ENCODE peak calls at places on chromosomes 4 and X, in eight cellular contexts. R is NCI-H2107; U is endothelial cell; P is CD4-positive, CD25-positive, alpha-beta regulatory T cell; Y is activated T-helper 2 cell treated with anti-CD3 and anti-CD28 coated beads, Interferon-gamma antibody, Interleukin-2, Interleukin-4, amounts not matched to agents 10 μg/mL and 5 μg/mL and 100 μg/mL, durations not matched to agents 14 hours and 24 hours and 36 hours; X is EH; N is activated CD4-positive, alpha-beta T cell treated with anti-CD3 and anti-CD28 coated beads for 1 hour; I is thoracic aorta. J is an unnamed sample.

GRCh38 chr4:138161351-138161750 is 80.8 kb downstream of the SLC7A11 start:
- DNase-seq in N (no peak), I (no peak), R (no peak), Y (no peak), P (no peak), X (no peak), U (no peak), J (no peak)

GRCh38 chr4:16360694-16361262 is 134.5 kb upstream of the TAPT1 start:
- DNase-seq in R (no peak), I (no peak), N (no peak), Y (no peak), U (no peak), X (no peak), P (no peak), J (no peak)

GRCh38 chrX:28099166-28099565 is 117.9 kb upstream of the DCAF8L1 start:
- DNase-seq in U (no peak), X (no peak), Y (no peak), I (no peak), R (no peak), N (no peak), P (no peak), J (no peak)

GRCh38 chr4:8920289-8920965 is 48.8 kb upstream of the HMX1 start:
- DNase-seq in N (no peak), R (no peak), Y (no peak), I (no peak), P (no peak), U (no peak), X (no peak), J (no peak)

GRCh38 chr4:10625130-10625529 is 59.4 kb downstream of the CLNK start:
- DNase-seq in Y (no peak), I (no peak), X (no peak), U (no peak), P (no peak), N (no peak), R (no peak), J (no peak)

GRCh38 chr4:87559090-87559837 is 30.1 kb upstream of the SPARCL1 start:
- DNase-seq in N (peak), U (no peak), X (no peak), I (no peak), Y (peak), R (peak), P (peak), J (no peak)

GRCh38 chrX:131821945-131822622 is 201.0 kb upstream of the STK26 start:
- DNase-seq in R (no peak), N (no peak), Y (no peak), P (peak), I (no peak), U (no peak), X (no peak), J (no peak)

GRCh38 chrX:83022020-83022419 is 486.1 kb upstream of the POU3F4 start:
- DNase-seq in Y (no peak), N (no peak), R (no peak), U (no peak), I (no peak), P (no peak), X (no peak), J (no peak)

GRCh38 chr4:151688003-151688784 is 72.6 kb downstream of the GATB start:
- DNase-seq in U (no peak), Y (no peak), R (no peak), P (no peak), X (peak), N (no peak), I (no peak), J (no peak)

GRCh38 chr4:81194286-81194685 is 20.7 kb downstream of the PRKG2 start:
- DNase-seq in R (no peak), N (no peak), U (no peak), X (no peak), I (no peak), P (no peak), Y (no peak), J (no peak)

GRCh38 chr4:153794001-153794400 is 5.1 kb upstream of the SFRP2 start:
- DNase-seq in I (no peak), U (no peak), N (no peak), R (no peak), Y (no peak), X (no peak), P (no peak), J (no peak)

GRCh38 chr4:47462799-47463234 is 685 bp downstream of the COMMD8 start:
- DNase-seq in Y (no peak), I (no peak), U (no peak), P (no peak), N (no peak), X (peak), R (no peak), J (no peak)

GRCh38 chr4:30756553-30756952 is 36.4 kb downstream of the PCDH7 start:
- DNase-seq in R (no peak), P (no peak), I (no peak), N (no peak), U (no peak), X (no peak), Y (no peak), J (no peak)

GRCh38 chr4:155667538-155668511 is 1.2 kb downstream of the GUCY1A1 start:
- DNase-seq in Y (no peak), I (no peak), R (no peak), N (no peak), P (peak), U (peak), X (peak), J (no peak)

GRCh38 chrX:43349363-43349762 is 306.7 kb upstream of the MAOA start:
- DNase-seq in Y (peak), R (no peak), I (no peak), N (no peak), P (peak), X (peak), U (peak), J (no peak)

GRCh38 chr4:57131849-57132745 is 21.9 kb upstream of the IGFBP7 start:
- DNase-seq in R (no peak), X (no peak), P (no peak), I (no peak), N (no peak), U (peak), Y (no peak), J (no peak)

GRCh38 chr4:80471701-80472100 is 136.2 kb downstream of the CFAP299 start:
- DNase-seq in X (no peak), P (no peak), I (no peak), R (peak), Y (no peak), N (no peak), U (no peak), J (no peak)

GRCh38 chr4:142512161-142512560 is 333.9 kb downstream of the INPP4B start:
- DNase-seq in P (no peak), Y (no peak), U (no peak), I (no peak), N (no peak), R (no peak), X (peak), J (no peak)

GRCh38 chr4:6188687-6189305 is 11.6 kb downstream of the JAKMIP1 start:
- DNase-seq in Y (no peak), R (no peak), P (no peak), U (no peak), X (peak), I (no peak), N (no peak), J (no peak)

GRCh38 chr4:113643505-113643904 is 118.0 kb downstream of the CAMK2D start:
- DNase-seq in P (no peak), X (no peak), U (no peak), N (no peak), Y (no peak), I (no peak), R (no peak), J (no peak)

GRCh38 chr4:15194520-15194919 is 192.2 kb downstream of the CPEB2 start:
- DNase-seq in X (peak), U (no peak), I (no peak), R (no peak), P (no peak), N (no peak), Y (no peak), J (no peak)

GRCh38 chr4:114076865-114077264 is 97.4 kb upstream of the ARSJ start:
- DNase-seq in N (no peak), P (no peak), Y (no peak), U (no peak), I (no peak), R (no peak), X (peak), J (no peak)

GRCh38 chr4:151730003-151730559 is 30.7 kb downstream of the GATB start:
- DNase-seq in X (peak), Y (no peak), R (no peak), P (no peak), I (no peak), N (no peak), U (no peak), J (no peak)

GRCh38 chrX:7215842-7216241 is 67.9 kb upstream of the PUDP start:
- DNase-seq in R (no peak), U (no peak), I (no peak), Y (no peak), P (no peak), N (no peak), X (peak), J (no peak)

GRCh38 chrX:115679460-115679859 is 118.5 kb downstream of the PLS3 start:
- DNase-seq in Y (no peak), U (no peak), N (no peak), R (no peak), I (no peak), P (no peak), X (peak), J (no peak)

GRCh38 chr4:112604590-112604989 is 32.1 kb downstream of the ZGRF1 start:
- DNase-seq in Y (no peak), R (no peak), P (peak), U (peak), I (no peak), X (peak), N (no peak), J (no peak)

GRCh38 chrX:47321386-47321785 is 49.0 kb upstream of the ZNF157 start:
- DNase-seq in Y (no peak), U (peak), I (no peak), N (no peak), X (peak), P (no peak), R (no peak), J (no peak)

GRCh38 chr4:33494150-33494549 is 2750.2 kb downstream of the ARAP2 start:
- DNase-seq in P (no peak), R (no peak), N (no peak), I (no peak), U (no peak), X (no peak), Y (no peak), J (no peak)

GRCh38 chrX:145405012-145405411 is 157.7 kb downstream of the SPANXN1 start:
- DNase-seq in I (no peak), P (peak), R (no peak), U (peak), Y (no peak), X (peak), N (no peak), J (no peak)

GRCh38 chrX:54358424-54359211 is 772 bp upstream of the WNK3 start:
- DNase-seq in R (peak), Y (peak), I (no peak), P (peak), X (peak), U (peak), N (peak), J (no peak)

GRCh38 chr4:744212-744841 is 38.7 kb downstream of the PCGF3 start:
- DNase-seq in I (no peak), U (no peak), X (no peak), N (no peak), Y (no peak), P (no peak), R (no peak), J (no peak)

GRCh38 chrX:32871636-32872035 is 339.7 kb downstream of the DMD start:
- DNase-seq in U (no peak), Y (no peak), R (no peak), I (no peak), X (no peak), P (no peak), N (no peak), J (no peak)

J was measured in GOT3.